ENCODE peak calls at places on chromosome 17, in four cellular contexts. One of them, this sample, is unnamed.

GRCh38 chr17:79379700-79380099 is 231.2 kb downstream of the RBFOX3 start:
- DNase-seq in osteoblast: no peak
- DNase-seq in skeletal muscle cell: no peak
- DNase-seq in CD8-positive, alpha-beta T cell: no peak
- DNase-seq in this sample: no peak

GRCh38 chr17:9684955-9685621 is 39.8 kb downstream of the USP43 start:
- DNase-seq in osteoblast: no peak
- DNase-seq in skeletal muscle cell: no peak
- DNase-seq in CD8-positive, alpha-beta T cell: no peak
- DNase-seq in this sample: no peak

GRCh38 chr17:29664743-29665479 is 42.2 kb upstream of the CORO6 start:
- DNase-seq in osteoblast: peak; percentile 71
- DNase-seq in skeletal muscle cell: peak; percentile 37
- DNase-seq in CD8-positive, alpha-beta T cell: no peak
- DNase-seq in this sample: no peak

GRCh38 chr17:8794636-8795035 is 4.5 kb downstream of the MFSD6L start:
- DNase-seq in osteoblast: no peak
- DNase-seq in skeletal muscle cell: no peak
- DNase-seq in CD8-positive, alpha-beta T cell: no peak
- DNase-seq in this sample: no peak

GRCh38 chr17:4365628-4366311 is 705 bp downstream of the UBE2G1 start:
- DNase-seq in osteoblast: no peak
- DNase-seq in skeletal muscle cell: no peak
- DNase-seq in CD8-positive, alpha-beta T cell: peak; percentile 6
- DNase-seq in this sample: no peak

GRCh38 chr17:21457051-21458026 is 81.2 kb downstream of the KCNJ12 start:
- DNase-seq in osteoblast: peak; percentile 98
- DNase-seq in skeletal muscle cell: peak; percentile 79
- DNase-seq in CD8-positive, alpha-beta T cell: peak; percentile 81
- DNase-seq in this sample: peak; percentile 87

GRCh38 chr17:30858556-30859250 is 26.9 kb downstream of the ATAD5 start:
- DNase-seq in osteoblast: peak; percentile 37
- DNase-seq in skeletal muscle cell: no peak
- DNase-seq in CD8-positive, alpha-beta T cell: no peak
- DNase-seq in this sample: no peak

GRCh38 chr17:17087424-17088103 is 45.3 kb downstream of the MPRIP start:
- DNase-seq in osteoblast: peak; percentile 44
- DNase-seq in skeletal muscle cell: no peak
- DNase-seq in CD8-positive, alpha-beta T cell: no peak
- DNase-seq in this sample: no peak

GRCh38 chr17:7380855-7381683 is at the start of gene TNK1:
- DNase-seq in osteoblast: peak; percentile 85
- DNase-seq in skeletal muscle cell: no peak
- DNase-seq in CD8-positive, alpha-beta T cell: no peak
- DNase-seq in this sample: no peak

GRCh38 chr17:57004944-57005579 is 27.1 kb downstream of the SCPEP1 start:
- DNase-seq in osteoblast: no peak
- DNase-seq in skeletal muscle cell: no peak
- DNase-seq in CD8-positive, alpha-beta T cell: no peak
- DNase-seq in this sample: no peak

GRCh38 chr17:78903101-78903779 is at the start of gene CEP295NL:
- DNase-seq in osteoblast: peak; percentile 88
- DNase-seq in skeletal muscle cell: no peak
- DNase-seq in CD8-positive, alpha-beta T cell: no peak
- DNase-seq in this sample: no peak

GRCh38 chr17:13984956-13985355 is 84.3 kb upstream of the COX10 start:
- DNase-seq in osteoblast: no peak
- DNase-seq in skeletal muscle cell: no peak
- DNase-seq in CD8-positive, alpha-beta T cell: no peak
- DNase-seq in this sample: no peak

GRCh38 chr17:76398523-76399174 is 14.2 kb downstream of the SPHK1 start:
- DNase-seq in osteoblast: peak; percentile 42
- DNase-seq in skeletal muscle cell: no peak
- DNase-seq in CD8-positive, alpha-beta T cell: no peak
- DNase-seq in this sample: no peak

GRCh38 chr17:74458835-74459234 is 7.6 kb upstream of the CD300A start:
- DNase-seq in osteoblast: peak; percentile 9
- DNase-seq in skeletal muscle cell: no peak
- DNase-seq in CD8-positive, alpha-beta T cell: no peak
- DNase-seq in this sample: no peak

GRCh38 chr17:79033741-79034501 is 10.0 kb downstream of the C1QTNF1 start:
- DNase-seq in osteoblast: peak; percentile 11
- DNase-seq in skeletal muscle cell: no peak
- DNase-seq in CD8-positive, alpha-beta T cell: no peak
- DNase-seq in this sample: no peak

GRCh38 chr17:67052720-67053437 is 8.5 kb downstream of the CACNG1 start:
- DNase-seq in osteoblast: no peak
- DNase-seq in skeletal muscle cell: no peak
- DNase-seq in CD8-positive, alpha-beta T cell: no peak
- DNase-seq in this sample: no peak

GRCh38 chr17:75587718-75588545 is at the start of gene MYO15B:
- DNase-seq in osteoblast: peak; percentile 86
- DNase-seq in skeletal muscle cell: no peak
- DNase-seq in CD8-positive, alpha-beta T cell: peak; percentile 31
- DNase-seq in this sample: peak; percentile 59

GRCh38 chr17:3917391-3917931 is 1.2 kb upstream of the P2RX1 start:
- DNase-seq in osteoblast: peak; percentile 89
- DNase-seq in skeletal muscle cell: no peak
- DNase-seq in CD8-positive, alpha-beta T cell: no peak
- DNase-seq in this sample: no peak

GRCh38 chr17:77215281-77215680 is 74.5 kb downstream of the SEC14L1 start:
- DNase-seq in osteoblast: peak; percentile 3
- DNase-seq in skeletal muscle cell: no peak
- DNase-seq in CD8-positive, alpha-beta T cell: no peak
- DNase-seq in this sample: no peak

GRCh38 chr17:44187131-44187899 is 543 bp downstream of the TMUB2 start:
- DNase-seq in osteoblast: peak; percentile 58
- DNase-seq in skeletal muscle cell: no peak
- DNase-seq in CD8-positive, alpha-beta T cell: no peak
- DNase-seq in this sample: peak; percentile 40

DNA sequence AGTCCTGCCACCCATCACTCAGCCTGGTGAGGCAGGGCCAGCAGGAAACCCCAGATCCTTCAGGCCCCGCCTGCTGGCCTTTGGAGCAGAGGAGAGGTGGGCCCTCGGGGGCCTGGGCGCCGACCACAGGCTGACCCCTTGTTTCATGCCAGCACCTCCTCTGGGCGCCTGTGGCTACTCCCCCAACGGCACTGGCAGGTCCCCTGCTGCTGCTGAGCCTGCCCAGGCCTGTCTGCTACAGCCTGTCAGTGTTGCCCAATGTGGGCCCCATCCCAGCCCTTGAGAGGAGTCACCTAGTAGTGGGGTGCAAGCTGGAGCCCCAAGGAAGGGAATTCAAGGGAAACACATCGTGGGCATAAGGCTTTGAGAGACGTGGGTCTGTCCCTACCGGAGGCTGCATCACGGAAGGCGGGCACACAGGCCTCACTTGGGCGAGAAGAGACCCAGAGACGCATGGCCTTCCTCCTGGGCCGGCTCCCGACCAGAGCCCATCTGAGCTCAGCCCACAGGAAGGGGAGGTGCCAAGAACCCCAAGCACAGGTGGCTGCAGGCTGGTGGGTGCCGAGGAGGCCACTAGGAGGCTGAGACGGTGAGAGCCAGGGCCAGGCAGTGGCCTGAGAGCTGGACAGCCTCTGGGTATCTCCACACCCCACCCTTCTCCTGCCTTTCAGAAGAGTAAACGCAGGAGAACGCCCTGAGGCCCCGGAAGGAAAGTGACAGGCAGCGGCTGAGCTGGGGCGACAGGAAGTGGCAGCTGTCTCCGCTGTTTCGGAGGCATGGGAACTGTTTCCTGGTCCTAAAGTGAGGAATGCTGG is 8.1 kb upstream of the FASN start:
- DNase-seq in osteoblast: peak; percentile 91
- DNase-seq in skeletal muscle cell: no peak
- DNase-seq in CD8-positive, alpha-beta T cell: no peak
- DNase-seq in this sample: peak; percentile 67
- H3K4me3 ChIP-seq in osteoblast: no peak overlapping the region
- H3K4me3 ChIP-seq in skeletal muscle cell: no peak overlapping the region
- H3K4me3 ChIP-seq in CD8-positive, alpha-beta T cell: peak overlapping the region; percentile 59
- H3K4me3 ChIP-seq in this sample: peak overlapping the region; percentile 84

GRCh38 chr17:46777943-46778915 is 40.3 kb downstream of the WNT3 start:
- DNase-seq in osteoblast: no peak
- DNase-seq in skeletal muscle cell: no peak
- DNase-seq in CD8-positive, alpha-beta T cell: no peak
- DNase-seq in this sample: no peak
- H3K4me3 ChIP-seq in osteoblast: no peak overlapping the region
- H3K4me3 ChIP-seq in skeletal muscle cell: no peak overlapping the region
- H3K4me3 ChIP-seq in CD8-positive, alpha-beta T cell: no peak overlapping the region
- H3K4me3 ChIP-seq in this sample: no peak overlapping the region

GRCh38 chr17:65572186-65572580 is 10.7 kb upstream of the AXIN2 start:
- DNase-seq in osteoblast: no peak
- DNase-seq in skeletal muscle cell: no peak
- DNase-seq in CD8-positive, alpha-beta T cell: no peak
- DNase-seq in this sample: no peak

GRCh38 chr17:65576939-65577338 is 15.5 kb upstream of the AXIN2 start:
- DNase-seq in osteoblast: no peak
- DNase-seq in skeletal muscle cell: no peak
- DNase-seq in CD8-positive, alpha-beta T cell: no peak
- DNase-seq in this sample: no peak

GRCh38 chr17:65568918-65569317 is 7.5 kb upstream of the AXIN2 start:
- DNase-seq in osteoblast: no peak
- DNase-seq in skeletal muscle cell: no peak
- DNase-seq in CD8-positive, alpha-beta T cell: no peak
- DNase-seq in this sample: no peak

GRCh38 chr17:65572581-65573282 is 11.3 kb upstream of the AXIN2 start:
- DNase-seq in osteoblast: no peak
- DNase-seq in skeletal muscle cell: no peak
- DNase-seq in CD8-positive, alpha-beta T cell: no peak
- DNase-seq in this sample: no peak

DNA sequence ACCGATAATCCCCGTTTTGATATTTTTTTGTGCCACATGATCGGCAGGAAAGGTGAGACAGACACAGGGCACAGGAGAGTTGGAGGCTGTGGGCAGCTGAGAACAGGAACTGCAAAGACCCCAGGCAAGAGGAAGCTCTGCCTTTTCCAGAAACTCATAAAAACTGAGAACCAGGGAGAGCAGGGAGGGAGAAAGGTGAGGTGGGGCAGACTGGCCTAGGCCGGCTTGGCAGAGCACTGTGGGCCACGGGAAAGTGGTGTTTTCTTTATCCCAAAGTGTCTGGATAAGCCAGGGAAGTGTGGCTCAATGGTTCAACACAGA is 11.8 kb upstream of the AXIN2 start:
- DNase-seq in osteoblast: no peak
- DNase-seq in skeletal muscle cell: no peak
- DNase-seq in CD8-positive, alpha-beta T cell: no peak
- DNase-seq in this sample: no peak
- H3K4me3 ChIP-seq in osteoblast: no peak overlapping the region
- H3K4me3 ChIP-seq in skeletal muscle cell: no peak overlapping the region
- H3K4me3 ChIP-seq in CD8-positive, alpha-beta T cell: no peak overlapping the region
- H3K4me3 ChIP-seq in this sample: no peak overlapping the region

GRCh38 chr17:48998557-48999440 is 1.6 kb downstream of the IGF2BP1 start:
- DNase-seq in osteoblast: no peak
- DNase-seq in skeletal muscle cell: no peak
- DNase-seq in CD8-positive, alpha-beta T cell: no peak
- DNase-seq in this sample: no peak
- H3K4me3 ChIP-seq in osteoblast: peak overlapping the region; percentile 79
- H3K4me3 ChIP-seq in skeletal muscle cell: peak overlapping the region; percentile 90
- H3K4me3 ChIP-seq in CD8-positive, alpha-beta T cell: no peak overlapping the region
- H3K4me3 ChIP-seq in this sample: no peak overlapping the region

GRCh38 chr17:63150994-63151464 is 185.0 kb downstream of the TANC2 start:
- DNase-seq in osteoblast: no peak
- DNase-seq in skeletal muscle cell: peak; percentile 39
- DNase-seq in CD8-positive, alpha-beta T cell: no peak
- DNase-seq in this sample: no peak
- H3K4me3 ChIP-seq in osteoblast: no peak overlapping the region
- H3K4me3 ChIP-seq in skeletal muscle cell: peak overlapping the region; percentile 19
- H3K4me3 ChIP-seq in CD8-positive, alpha-beta T cell: no peak overlapping the region
- H3K4me3 ChIP-seq in this sample: no peak overlapping the region